ENCODE peak calls at places on chromosomes 11 and 22, in four cellular contexts. Y is memory B cell; T is activated naive CD8-positive, alpha-beta T cell treated with anti-CD3 and anti-CD28 coated beads, Interleukin-2, amount 50 U/mL, for 24 hours; N is T-helper 2 cell. F is an unnamed sample.

GRCh38 chr22:43796567-43796966 is 15.5 kb downstream of the EFCAB6 start:
- DNase-seq in Y (no peak), T (no peak), N (no peak), F (no peak)

GRCh38 chr11:72231396-72232259 is 7.1 kb downstream of the INPPL1 start:
- DNase-seq in T (no peak), N (no peak), Y (no peak), F (no peak)

GRCh38 chr11:63663809-63664208 is 7.4 kb downstream of the ATL3 start:
- DNase-seq in Y (no peak), N (no peak), T (no peak), F (no peak)

GRCh38 chr22:48888466-48889208 is 939.0 kb downstream of the BRD1 start:
- DNase-seq in N (no peak), Y (no peak), T (no peak), F (no peak)

GRCh38 chr22:49728566-49729271 is 99.0 kb downstream of the BRD1 start:
- DNase-seq in Y (no peak), T (no peak), N (no peak), F (no peak)

GRCh38 chr11:61791737-61792309 is 576 bp downstream of the TMEM258 start:
- DNase-seq in N (peak), T (peak), Y (no peak), F (no peak)

GRCh38 chr11:72041364-72042058 is 38.8 kb downstream of the NUMA1 start:
- DNase-seq in T (peak), Y (peak), N (peak), F (peak)

GRCh38 chr11:57597971-57598830 is 716 bp downstream of the SERPING1 start:
- DNase-seq in T (no peak), Y (no peak), N (no peak), F (no peak)

GRCh38 chr11:125062931-125063428 is at the start of gene SLC37A2:
- DNase-seq in N (no peak), Y (peak), T (peak), F (no peak)

GRCh38 chr11:131511794-131512193 is 141.4 kb downstream of the NTM start:
- DNase-seq in T (peak), N (no peak), Y (no peak), F (no peak)

GRCh38 chr11:104036603-104037394 is at the start of gene DDI1:
- DNase-seq in N (peak), T (no peak), Y (no peak), F (no peak)

GRCh38 chr22:24201681-24202590 is 20.6 kb downstream of the SUSD2 start:
- DNase-seq in N (no peak), T (no peak), Y (no peak), F (no peak)

GRCh38 chr11:75240381-75241035 is at the start of gene TPBGL:
- DNase-seq in T (peak), N (no peak), Y (no peak), F (no peak)

GRCh38 chr11:29260939-29261705 is 755.7 kb downstream of the KCNA4 start:
- DNase-seq in N (no peak), Y (no peak), T (no peak), F (no peak)

GRCh38 chr11:59625703-59626102 is 10.1 kb upstream of the OSBP start:
- DNase-seq in N (no peak), T (no peak), Y (no peak), F (no peak)

GRCh38 chr11:92556435-92556834 is 331.8 kb downstream of the FAT3 start:
- DNase-seq in N (no peak), Y (no peak), T (no peak), F (no peak)

GRCh38 chr11:65546217-65546958 is 11.8 kb downstream of the LTBP3 start:
- DNase-seq in T (peak), N (peak), Y (peak), F (peak)

GRCh38 chr11:115760921-115761320 is 256.7 kb upstream of the CADM1 start:
- DNase-seq in T (no peak), N (no peak), Y (no peak), F (no peak)

GRCh38 chr11:47586456-47586855 is at the start of gene FAM180B:
- DNase-seq in Y (no peak), T (no peak), N (no peak), F (no peak)

GRCh38 chr11:2222479-2222878 is 47.9 kb downstream of the ASCL2 start:
- DNase-seq in Y (no peak), T (no peak), N (no peak), F (no peak)

GRCh38 chr22:27381552-27381951 is 420.0 kb downstream of the MN1 start:
- DNase-seq in T (no peak), N (no peak), Y (no peak), F (no peak)

GRCh38 chr11:134578807-134579708 is 167.0 kb upstream of the B3GAT1 start:
- DNase-seq in T (no peak), N (no peak), Y (no peak), F (no peak)

GRCh38 chr22:45496451-45496941 is 6.2 kb upstream of the FBLN1 start:
- DNase-seq in T (no peak), N (no peak), Y (no peak), F (no peak)

GRCh38 chr22:31349960-31350359 is 3.8 kb upstream of the PATZ1 start:
- DNase-seq in T (no peak), N (no peak), Y (no peak), F (no peak)

GRCh38 chr11:16924826-16925494 is 89.3 kb downstream of the PLEKHA7 start:
- DNase-seq in T (no peak), Y (no peak), N (no peak), F (no peak)

GRCh38 chr11:288328-289144 is at the start of gene PGGHG:
- DNase-seq in T (peak), Y (no peak), N (peak), F (peak)

GRCh38 chr11:122664188-122664587 is 8.7 kb downstream of the UBASH3B start:
- DNase-seq in N (no peak), T (no peak), Y (no peak), F (no peak)

GRCh38 chr11:70443043-70444030 is 45.0 kb downstream of the CTTN start:
- DNase-seq in T (no peak), N (no peak), Y (no peak), F (no peak)

F was measured in T-helper 1 cell.